ENCODE peak calls at places on chromosome 16, in ten cellular contexts. G is heart right ventricle; J is ovary; C is upper lobe of right lung; A is neural progenitor cell; P is mesendoderm; Y is lung; U is lower lobe of right lung; O is CD8-positive, alpha-beta memory T cell; W is mucosa of descending colon. I is an unnamed sample.

GRCh38 chr16:51392651-51393187 is 241.6 kb upstream of the SALL1 start:
- DNase-seq in G (no peak), J (peak; percentile 57), C (no peak), A (peak; percentile 37), P (peak; percentile 68), Y (no peak), U (no peak), O (no peak), W (no peak), I (no peak)

GRCh38 chr16:25258856-25259179 is 1.2 kb upstream of the ZKSCAN2 start:
- DNase-seq in G (no peak), J (no peak), C (no peak), A (no peak), P (peak; percentile 81), Y (no peak), U (no peak), O (no peak), W (no peak), I (no peak)

GRCh38 chr16:66260522-66261290 is 105.8 kb upstream of the CDH5 start:
- DNase-seq in G (no peak), J (no peak), C (no peak), A (no peak), P (no peak), Y (no peak), U (no peak), O (no peak), W (no peak), I (no peak)

GRCh38 chr16:21158208-21159110 is at the start of gene LDAF1:
- DNase-seq in G (peak; percentile 82), J (peak; percentile 90), C (peak; percentile 94), A (peak; percentile 93), P (peak; percentile 88), Y (peak; percentile 82), U (peak; percentile 91), O (peak; percentile 79), W (peak; percentile 94), I (peak; percentile 93)

GRCh38 chr16:55498101-55498500 is 10.8 kb upstream of the LPCAT2 start:
- DNase-seq in G (no peak), J (no peak), C (no peak), A (no peak), P (no peak), Y (peak; percentile 25), U (no peak), O (no peak), W (no peak), I (peak; percentile 49)

GRCh38 chr16:31215287-31216115 is 1.4 kb downstream of the PYDC1 start:
- DNase-seq in G (peak; percentile 49), J (peak; percentile 63), C (peak; percentile 82), A (peak; percentile 94), P (peak; percentile 85), Y (peak; percentile 56), U (peak; percentile 79), O (no peak), W (peak; percentile 75), I (no peak)

GRCh38 chr16:19588661-19589060 is 33.2 kb downstream of the VPS35L start:
- DNase-seq in G (no peak), J (no peak), C (no peak), A (no peak), P (no peak), Y (no peak), U (no peak), O (no peak), W (no peak), I (no peak)

GRCh38 chr16:55725055-55725777 is 69.4 kb downstream of the SLC6A2 start:
- DNase-seq in G (no peak), J (no peak), C (no peak), A (no peak), P (no peak), Y (no peak), U (no peak), O (no peak), W (no peak), I (no peak)

GRCh38 chr16:75102595-75102994 is 14.0 kb downstream of the LDHD start:
- DNase-seq in G (no peak), J (no peak), C (no peak), A (no peak), P (no peak), Y (no peak), U (no peak), O (no peak), W (no peak), I (no peak)

GRCh38 chr16:75097941-75098897 is 18.4 kb downstream of the LDHD start:
- DNase-seq in G (no peak), J (no peak), C (peak; percentile 70), A (no peak), P (no peak), Y (peak; percentile 60), U (peak; percentile 62), O (peak; percentile 83), W (no peak), I (no peak)

GRCh38 chr16:75097191-75097761 is 19.3 kb downstream of the LDHD start:
- DNase-seq in G (no peak), J (no peak), C (no peak), A (no peak), P (no peak), Y (no peak), U (no peak), O (no peak), W (no peak), I (no peak)

GRCh38 chr16:75099075-75099667 is 17.4 kb downstream of the LDHD start:
- DNase-seq in G (no peak), J (no peak), C (no peak), A (no peak), P (no peak), Y (no peak), U (no peak), O (no peak), W (no peak), I (no peak)

GRCh38 chr16:75099738-75100615 is 16.6 kb downstream of the LDHD start:
- DNase-seq in G (peak; percentile 62), J (no peak), C (peak; percentile 69), A (no peak), P (peak; percentile 54), Y (no peak), U (peak; percentile 66), O (no peak), W (no peak), I (no peak)
- H3K4me1 ChIP-seq in G (peaks cover 34% of the 10 kb centered on the region), J (peaks cover 12% of the 10 kb centered on the region), C (peaks cover 43% of the 10 kb centered on the region), A (peaks cover 21% of the 10 kb centered on the region), P (peaks cover 8% of the 10 kb centered on the region), Y (peaks cover 33% of the 10 kb centered on the region), U (peaks cover 53% of the 10 kb centered on the region), O (peaks cover 31% of the 10 kb centered on the region), W (peaks cover 7% of the 10 kb centered on the region), I (no peaks in the 10 kb centered on the region)

GRCh38 chr16:4866586-4866985 is 19.3 kb downstream of the UBN1 start:
- DNase-seq in G (no peak), J (no peak), C (no peak), A (no peak), P (no peak), Y (no peak), U (no peak), O (no peak), W (no peak), I (no peak)

GRCh38 chr16:4870138-4870671 is 22.9 kb downstream of the UBN1 start:
- DNase-seq in G (no peak), J (no peak), C (peak; percentile 87), A (no peak), P (no peak), Y (peak; percentile 73), U (peak; percentile 82), O (no peak), W (no peak), I (no peak)

GRCh38 chr16:4868046-4868445 is 20.8 kb downstream of the UBN1 start:
- DNase-seq in G (no peak), J (no peak), C (no peak), A (no peak), P (no peak), Y (no peak), U (no peak), O (no peak), W (no peak), I (no peak)

GRCh38 chr16:4868573-4868972 is 21.3 kb downstream of the UBN1 start:
- DNase-seq in G (no peak), J (no peak), C (no peak), A (no peak), P (no peak), Y (no peak), U (no peak), O (no peak), W (no peak), I (no peak)

DNA sequence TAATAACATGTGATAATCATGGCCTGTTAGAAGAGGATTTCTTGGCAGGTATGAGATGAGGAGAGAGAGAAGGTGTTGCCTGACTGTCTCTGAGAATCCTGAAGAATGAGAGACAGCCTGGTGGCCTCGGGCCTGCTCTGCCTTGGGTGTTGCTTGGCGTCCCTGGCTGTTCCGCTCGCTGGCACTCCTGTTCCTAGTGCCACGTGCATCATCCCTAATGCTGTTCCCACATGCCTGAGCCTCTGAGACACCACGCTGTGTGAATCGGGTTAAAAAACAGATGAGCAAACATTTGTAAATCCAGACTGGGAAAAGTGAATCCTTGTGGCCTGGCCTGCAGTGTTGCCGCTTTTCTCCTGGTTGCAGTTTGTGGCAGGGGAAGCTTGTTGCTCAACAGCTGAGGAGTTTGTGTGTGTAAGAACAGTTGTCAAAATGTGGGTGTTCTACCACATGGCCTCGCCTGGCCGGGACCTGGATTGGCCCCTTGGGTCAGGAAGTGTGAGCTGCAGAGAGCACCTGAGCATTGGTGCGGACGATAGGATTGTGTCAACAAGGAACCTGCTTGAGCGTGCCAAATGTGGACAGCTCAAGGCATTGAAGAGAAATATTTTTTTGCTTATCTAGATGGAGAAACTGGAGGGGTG is 22.0 kb downstream of the UBN1 start:
- DNase-seq in G (no peak), J (no peak), C (no peak), A (no peak), P (no peak), Y (no peak), U (no peak), O (no peak), W (no peak), I (no peak)
- H3K4me1 ChIP-seq in G (peaks cover 9% of the 10 kb centered on the region), J (no peaks in the 10 kb centered on the region), C (peaks cover 8% of the 10 kb centered on the region), A (no peaks in the 10 kb centered on the region), P (no peaks in the 10 kb centered on the region), Y (peaks cover 3% of the 10 kb centered on the region), U (peaks cover 5% of the 10 kb centered on the region), O (no peaks in the 10 kb centered on the region), W (no peaks in the 10 kb centered on the region), I (no peaks in the 10 kb centered on the region)

GRCh38 chr16:89060207-89060794 is 33.4 kb upstream of the ACSF3 start:
- DNase-seq in G (no peak), J (no peak), C (no peak), A (no peak), P (no peak), Y (no peak), U (no peak), O (no peak), W (no peak), I (no peak)

GRCh38 chr16:89057738-89058137 is 35.9 kb upstream of the ACSF3 start:
- DNase-seq in G (no peak), J (no peak), C (no peak), A (no peak), P (no peak), Y (no peak), U (no peak), O (no peak), W (no peak), I (no peak)

GRCh38 chr16:89056592-89056991 is 37.1 kb upstream of the ACSF3 start:
- DNase-seq in G (no peak), J (no peak), C (no peak), A (no peak), P (no peak), Y (no peak), U (no peak), O (no peak), W (no peak), I (no peak)

GRCh38 chr16:89061086-89061485 is 32.6 kb upstream of the ACSF3 start:
- DNase-seq in G (no peak), J (no peak), C (no peak), A (no peak), P (no peak), Y (no peak), U (no peak), O (no peak), W (no peak), I (no peak)

GRCh38 chr16:89058812-89059211 is 34.8 kb upstream of the ACSF3 start:
- DNase-seq in G (no peak), J (no peak), C (no peak), A (no peak), P (no peak), Y (no peak), U (no peak), O (no peak), W (no peak), I (no peak)
- H3K4me1 ChIP-seq in G (no peaks in the 10 kb centered on the region), J (no peaks in the 10 kb centered on the region), C (no peaks in the 10 kb centered on the region), A (peaks cover 12% of the 10 kb centered on the region), P (no peaks in the 10 kb centered on the region), Y (no peaks in the 10 kb centered on the region), U (no peaks in the 10 kb centered on the region), O (no peaks in the 10 kb centered on the region), W (no peaks in the 10 kb centered on the region), I (no peaks in the 10 kb centered on the region)

GRCh38 chr16:50351116-50351515 is 17.7 kb downstream of the BRD7 start:
- DNase-seq in G (no peak), J (no peak), C (no peak), A (no peak), P (no peak), Y (no peak), U (no peak), O (no peak), W (no peak), I (no peak)
- H3K4me1 ChIP-seq in G (no peaks in the 10 kb centered on the region), J (no peaks in the 10 kb centered on the region), C (peaks cover 5% of the 10 kb centered on the region), A (no peaks in the 10 kb centered on the region), P (no peaks in the 10 kb centered on the region), Y (no peaks in the 10 kb centered on the region), U (peaks cover 15% of the 10 kb centered on the region), O (peaks cover 5% of the 10 kb centered on the region), W (no peaks in the 10 kb centered on the region), I (no peaks in the 10 kb centered on the region)